ENCODE peak calls at places on chromosomes 2 and 18, in six cellular contexts. One of them, this sample, is unnamed.

GRCh38 chr2:69890881-69891280 is 2.9 kb upstream of the SNRNP27 start:
- DNase-seq in heart right ventricle: no peak
- DNase-seq in A673: no peak
- DNase-seq in AG04450: no peak
- DNase-seq in fibroblast of lung: no peak
- DNase-seq in cardiac fibroblast: no peak
- DNase-seq in this sample: no peak

GRCh38 chr18:4468515-4468914 is 13.4 kb upstream of the DLGAP1 start:
- DNase-seq in AG04450: no peak
- DNase-seq in cardiac fibroblast: no peak
- DNase-seq in heart right ventricle: no peak
- DNase-seq in A673: no peak
- DNase-seq in fibroblast of lung: no peak
- DNase-seq in this sample: no peak

GRCh38 chr2:36338827-36339145 is 16.8 kb upstream of the CRIM1 start:
- DNase-seq in AG04450: no peak
- DNase-seq in heart right ventricle: no peak
- DNase-seq in A673: no peak
- DNase-seq in cardiac fibroblast: peak
- DNase-seq in fibroblast of lung: peak
- DNase-seq in this sample: no peak

GRCh38 chr2:235639387-235639786 is 145.5 kb downstream of the AGAP1 start:
- DNase-seq in A673: no peak
- DNase-seq in cardiac fibroblast: peak
- DNase-seq in fibroblast of lung: peak
- DNase-seq in AG04450: peak
- DNase-seq in heart right ventricle: peak
- DNase-seq in this sample: no peak

GRCh38 chr18:51082571-51083264 is 52.7 kb downstream of the SMAD4 start:
- DNase-seq in cardiac fibroblast: peak
- DNase-seq in fibroblast of lung: peak
- DNase-seq in A673: no peak
- DNase-seq in heart right ventricle: no peak
- DNase-seq in AG04450: no peak
- DNase-seq in this sample: no peak

GRCh38 chr2:108911807-108912628 is 77.0 kb downstream of the EDAR start:
- DNase-seq in A673: no peak
- DNase-seq in fibroblast of lung: no peak
- DNase-seq in AG04450: no peak
- DNase-seq in cardiac fibroblast: no peak
- DNase-seq in heart right ventricle: no peak
- DNase-seq in this sample: peak

GRCh38 chr18:59787998-59788875 is 91.0 kb upstream of the CCBE1 start:
- DNase-seq in cardiac fibroblast: peak
- DNase-seq in AG04450: no peak
- DNase-seq in heart right ventricle: no peak
- DNase-seq in A673: peak
- DNase-seq in fibroblast of lung: peak
- DNase-seq in this sample: no peak

GRCh38 chr2:12448846-12449480 is 267.8 kb upstream of the TRIB2 start:
- DNase-seq in heart right ventricle: no peak
- DNase-seq in cardiac fibroblast: peak
- DNase-seq in A673: no peak
- DNase-seq in fibroblast of lung: peak
- DNase-seq in AG04450: no peak
- DNase-seq in this sample: no peak

GRCh38 chr18:8337216-8337615 is 272.0 kb upstream of the RAB12 start:
- DNase-seq in AG04450: no peak
- DNase-seq in fibroblast of lung: peak
- DNase-seq in heart right ventricle: no peak
- DNase-seq in cardiac fibroblast: no peak
- DNase-seq in A673: no peak
- DNase-seq in this sample: no peak

GRCh38 chr2:130720528-130720927 is 8.3 kb upstream of the GPR148 start:
- DNase-seq in A673: no peak
- DNase-seq in heart right ventricle: no peak
- DNase-seq in cardiac fibroblast: no peak
- DNase-seq in fibroblast of lung: no peak
- DNase-seq in AG04450: no peak
- DNase-seq in this sample: no peak

GRCh38 chr18:44839239-44839666 is 158.6 kb downstream of the SETBP1 start:
- DNase-seq in heart right ventricle: peak
- DNase-seq in fibroblast of lung: peak
- DNase-seq in AG04450: no peak
- DNase-seq in A673: peak
- DNase-seq in cardiac fibroblast: peak
- DNase-seq in this sample: no peak

GRCh38 chr2:231172020-231172419 is 26.4 kb upstream of the ARMC9 start:
- DNase-seq in A673: no peak
- DNase-seq in heart right ventricle: no peak
- DNase-seq in cardiac fibroblast: no peak
- DNase-seq in fibroblast of lung: peak
- DNase-seq in AG04450: no peak
- DNase-seq in this sample: no peak

GRCh38 chr18:61841709-61842108 is 51.1 kb downstream of the RNF152 start:
- DNase-seq in AG04450: no peak
- DNase-seq in A673: no peak
- DNase-seq in cardiac fibroblast: no peak
- DNase-seq in heart right ventricle: no peak
- DNase-seq in fibroblast of lung: no peak
- DNase-seq in this sample: no peak

GRCh38 chr18:35047697-35048292 is 6.6 kb downstream of the MAPRE2 start:
- DNase-seq in cardiac fibroblast: no peak
- DNase-seq in A673: no peak
- DNase-seq in fibroblast of lung: no peak
- DNase-seq in heart right ventricle: no peak
- DNase-seq in AG04450: no peak
- DNase-seq in this sample: no peak

GRCh38 chr2:8857709-8858108 is 20.3 kb upstream of the KIDINS220 start:
- DNase-seq in A673: peak
- DNase-seq in AG04450: no peak
- DNase-seq in heart right ventricle: no peak
- DNase-seq in cardiac fibroblast: no peak
- DNase-seq in fibroblast of lung: no peak
- DNase-seq in this sample: no peak

GRCh38 chr18:37238271-37238670 is 327.3 kb downstream of the CELF4 start:
- DNase-seq in AG04450: no peak
- DNase-seq in A673: no peak
- DNase-seq in cardiac fibroblast: no peak
- DNase-seq in heart right ventricle: no peak
- DNase-seq in fibroblast of lung: no peak
- DNase-seq in this sample: no peak

GRCh38 chr2:233470007-233470687 is 96.4 kb downstream of the USP40 start:
- DNase-seq in heart right ventricle: peak
- DNase-seq in cardiac fibroblast: peak
- DNase-seq in AG04450: no peak
- DNase-seq in fibroblast of lung: no peak
- DNase-seq in A673: no peak
- DNase-seq in this sample: no peak

GRCh38 chr2:64063924-64064331 is 44.7 kb upstream of the VPS54 start:
- DNase-seq in A673: peak
- DNase-seq in heart right ventricle: no peak
- DNase-seq in fibroblast of lung: peak
- DNase-seq in AG04450: peak
- DNase-seq in cardiac fibroblast: peak
- DNase-seq in this sample: no peak

GRCh38 chr2:100976634-100977391 is 25.3 kb upstream of the RPL31 start:
- DNase-seq in cardiac fibroblast: no peak
- DNase-seq in AG04450: no peak
- DNase-seq in heart right ventricle: no peak
- DNase-seq in A673: peak
- DNase-seq in fibroblast of lung: peak
- DNase-seq in this sample: no peak

DNA sequence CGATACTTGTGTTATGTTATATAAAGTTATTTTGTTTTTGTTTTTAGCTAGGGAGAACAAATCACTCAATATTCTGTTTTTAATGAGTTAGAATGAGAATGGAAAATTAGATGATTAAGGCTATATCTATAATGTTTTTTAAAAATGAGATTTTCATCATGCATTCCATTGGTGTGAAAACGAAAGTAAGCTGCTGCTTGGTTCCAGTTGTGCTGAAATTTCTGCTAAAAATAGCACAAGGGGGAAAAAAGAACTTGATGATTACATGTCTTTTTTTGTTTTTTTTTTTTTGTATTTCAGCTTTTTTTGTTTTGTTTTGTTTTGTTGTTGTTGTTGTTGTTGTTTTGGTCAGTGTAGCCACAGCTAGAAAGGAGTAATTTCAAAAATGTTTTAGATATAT is 242.6 kb upstream of the KCNJ3 start:
- DNase-seq in fibroblast of lung: no peak
- DNase-seq in AG04450: no peak
- DNase-seq in A673: peak
- DNase-seq in heart right ventricle: no peak
- DNase-seq in cardiac fibroblast: peak
- DNase-seq in this sample: no peak
- H3K4me3 ChIP-seq in fibroblast of lung: peak
- H3K4me3 ChIP-seq in AG04450: no peak
- H3K4me3 ChIP-seq in A673: peak
- H3K4me3 ChIP-seq in heart right ventricle: peak
- H3K4me3 ChIP-seq in cardiac fibroblast: peak
- H3K4me3 ChIP-seq in this sample: peak

GRCh38 chr2:119207447-119207846 is 16.2 kb upstream of the STEAP3 start:
- DNase-seq in heart right ventricle: no peak
- DNase-seq in A673: no peak
- DNase-seq in fibroblast of lung: no peak
- DNase-seq in AG04450: no peak
- DNase-seq in cardiac fibroblast: no peak
- DNase-seq in this sample: no peak
- TF ChIP-seq CTCF in heart right ventricle: no peak
- TF ChIP-seq CTCF in A673: no peak
- TF ChIP-seq CTCF in fibroblast of lung: no peak
- TF ChIP-seq CTCF in AG04450: no peak
- TF ChIP-seq CTCF in cardiac fibroblast: no peak
- TF ChIP-seq CTCF in this sample: no peak

GRCh38 chr2:136420346-136420745 is 302.4 kb upstream of the CXCR4 start:
- DNase-seq in A673: no peak
- DNase-seq in cardiac fibroblast: no peak
- DNase-seq in fibroblast of lung: no peak
- DNase-seq in heart right ventricle: no peak
- DNase-seq in AG04450: no peak
- DNase-seq in this sample: peak

GRCh38 chr2:136422512-136422911 is 304.6 kb upstream of the CXCR4 start:
- DNase-seq in AG04450: no peak
- DNase-seq in fibroblast of lung: no peak
- DNase-seq in cardiac fibroblast: no peak
- DNase-seq in A673: no peak
- DNase-seq in heart right ventricle: no peak
- DNase-seq in this sample: no peak

GRCh38 chr2:136423516-136423996 is 305.6 kb upstream of the CXCR4 start:
- DNase-seq in heart right ventricle: peak
- DNase-seq in A673: peak
- DNase-seq in cardiac fibroblast: peak
- DNase-seq in AG04450: peak
- DNase-seq in fibroblast of lung: peak
- DNase-seq in this sample: peak

DNA sequence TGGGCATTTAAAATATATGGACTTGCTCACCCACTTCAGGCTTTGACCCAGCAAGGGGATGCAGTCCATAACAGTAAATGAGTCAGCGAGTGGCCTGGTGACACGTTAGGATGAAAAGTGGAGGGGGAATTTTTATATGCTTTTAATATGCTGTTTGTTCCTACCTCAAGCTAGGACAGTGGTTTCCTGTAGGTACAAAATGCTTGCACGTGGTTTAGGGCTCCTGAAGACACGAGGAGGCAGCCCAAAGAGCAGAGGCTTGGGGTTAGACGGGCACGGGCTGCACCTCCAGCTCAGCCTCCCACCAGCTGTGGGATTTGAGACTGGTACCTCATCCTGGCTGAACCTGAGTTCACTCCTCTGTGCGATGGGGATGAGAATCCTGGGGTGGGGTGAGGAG is 306.2 kb upstream of the CXCR4 start:
- DNase-seq in fibroblast of lung: no peak
- DNase-seq in cardiac fibroblast: no peak
- DNase-seq in AG04450: no peak
- DNase-seq in heart right ventricle: no peak
- DNase-seq in A673: no peak
- DNase-seq in this sample: peak
- H3K4me3 ChIP-seq in fibroblast of lung: no peak
- H3K4me3 ChIP-seq in cardiac fibroblast: no peak
- H3K4me3 ChIP-seq in AG04450: no peak
- H3K4me3 ChIP-seq in heart right ventricle: no peak
- H3K4me3 ChIP-seq in A673: no peak
- H3K4me3 ChIP-seq in this sample: no peak

DNA sequence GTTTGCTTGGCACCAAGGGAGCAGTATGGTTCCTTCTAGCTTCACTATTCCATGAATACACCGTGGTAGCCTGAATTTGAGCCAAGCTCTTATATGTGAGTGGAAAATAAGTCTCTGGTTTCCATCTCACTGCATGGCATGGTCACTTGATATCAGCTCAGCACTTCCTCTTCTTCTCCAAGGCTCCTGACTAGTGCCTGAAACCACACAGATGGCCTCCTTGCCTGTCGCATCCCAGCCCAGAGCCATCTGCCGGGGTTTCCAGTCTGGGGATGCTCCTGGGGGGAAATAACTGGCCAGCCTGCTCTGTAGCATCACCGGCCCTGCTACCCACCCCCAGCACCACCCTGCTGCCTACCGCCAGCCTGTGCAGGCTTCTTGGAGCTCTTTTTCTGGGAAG is 7.7 kb upstream of the MARCHF4 start:
- DNase-seq in AG04450: no peak
- DNase-seq in A673: no peak
- DNase-seq in heart right ventricle: no peak
- DNase-seq in fibroblast of lung: no peak
- DNase-seq in cardiac fibroblast: no peak
- DNase-seq in this sample: no peak
- TF ChIP-seq CTCF in AG04450: no peak
- TF ChIP-seq CTCF in A673: no peak
- TF ChIP-seq CTCF in heart right ventricle: no peak
- TF ChIP-seq CTCF in fibroblast of lung: no peak
- TF ChIP-seq CTCF in cardiac fibroblast: no peak
- TF ChIP-seq CTCF in this sample: no peak

GRCh38 chr2:119837350-119837749 is 77.6 kb downstream of the PTPN4 start:
- DNase-seq in AG04450: no peak
- DNase-seq in A673: no peak
- DNase-seq in cardiac fibroblast: no peak
- DNase-seq in heart right ventricle: no peak
- DNase-seq in fibroblast of lung: no peak
- DNase-seq in this sample: no peak
- H3K4me3 ChIP-seq in AG04450: no peak
- H3K4me3 ChIP-seq in A673: no peak
- H3K4me3 ChIP-seq in cardiac fibroblast: no peak
- H3K4me3 ChIP-seq in heart right ventricle: no peak
- H3K4me3 ChIP-seq in fibroblast of lung: no peak
- H3K4me3 ChIP-seq in this sample: no peak